ENCODE peak calls at places on chromosome 17, in seven cellular contexts. Y, N, F, B, A, E and P are unnamed samples.

GRCh38 chr17:31444026-31444425 is 52.6 kb downstream of the RAB11FIP4 start:
- DNase-seq in A (no peak), B (no peak), N (no peak), F (no peak), Y (no peak), E (no peak), P (no peak)

GRCh38 chr17:64653325-64653984 is 8.7 kb downstream of the SMURF2 start:
- DNase-seq in N (no peak), A (no peak), F (no peak), E (no peak), B (no peak), Y (peak), P (no peak)

GRCh38 chr17:8946071-8946470 is 19.4 kb downstream of the PIK3R5 start:
- DNase-seq in Y (no peak), N (no peak), B (no peak), F (no peak), E (no peak), A (no peak), P (no peak)

GRCh38 chr17:50922107-50922506 is 56.0 kb upstream of the TOB1 start:
- DNase-seq in B (no peak), E (no peak), Y (peak), F (no peak), N (no peak), A (no peak), P (no peak)

GRCh38 chr17:37650419-37651003 is 7.3 kb upstream of the DDX52 start:
- DNase-seq in A (no peak), F (no peak), B (peak), Y (peak), E (no peak), N (peak), P (no peak)

GRCh38 chr17:55295411-55296170 is 30.8 kb downstream of the HLF start:
- DNase-seq in B (peak), F (peak), A (peak), E (peak), N (peak), Y (peak), P (peak)

GRCh38 chr17:3636908-3637373 is 381 bp downstream of the CTNS start:
- DNase-seq in N (no peak), E (no peak), A (no peak), F (no peak), Y (no peak), B (no peak), P (no peak)

GRCh38 chr17:70906808-70907207 is 737.5 kb downstream of the KCNJ2 start:
- DNase-seq in A (no peak), B (no peak), F (no peak), N (no peak), Y (peak), E (no peak), P (no peak)